ENCODE peak calls at places on chromosomes 13 and 19, in four cellular contexts. Q is A549, W is kidney, O is HCT116. X is an unnamed sample. For H3K4me1, the result is how much of the 10 kb centered on the place peaks cover.

GRCh38 chr19:18610245-18610555 is 2.5 kb upstream of the TMEM59L start:
- DNase-seq in W (no peak), O (no peak), Q (no peak), X (no peak)

GRCh38 chr19:15456871-15457700 is 7.3 kb downstream of the RASAL3 start:
- DNase-seq in O (peak), W (no peak), Q (peak), X (no peak)

GRCh38 chr13:30829145-30829544 is 76.9 kb upstream of the MEDAG start:
- DNase-seq in O (peak), Q (peak), W (no peak), X (no peak)

GRCh38 chr13:40505196-40505595 is 161.2 kb downstream of the FOXO1 start:
- DNase-seq in Q (no peak), W (no peak), O (no peak), X (no peak)

GRCh38 chr13:35789335-35790166 is 313.1 kb upstream of the MAB21L1 start:
- DNase-seq in O (peak), Q (peak), W (no peak), X (peak)

GRCh38 chr13:90055121-90055520 is 1292.4 kb upstream of the MIR17HG start:
- DNase-seq in O (peak), Q (no peak), W (no peak), X (no peak)

GRCh38 chr19:5154799-5155426 is 185.7 kb downstream of the PTPRS start:
- DNase-seq in Q (no peak), O (no peak), W (no peak), X (no peak)

GRCh38 chr19:7242601-7243258 is 51.5 kb downstream of the INSR start:
- DNase-seq in Q (no peak), O (no peak), W (no peak), X (no peak)

GRCh38 chr13:49840266-49840665 is 47.8 kb upstream of the KPNA3 start:
- DNase-seq in W (no peak), O (no peak), Q (no peak), X (no peak)

GRCh38 chr13:103663996-103664395 is 597.8 kb upstream of the SLC10A2 start:
- DNase-seq in O (no peak), W (no peak), Q (no peak), X (no peak)

GRCh38 chr19:45800009-45800553 is 7.4 kb upstream of the DMWD start:
- DNase-seq in W (peak), O (no peak), Q (peak), X (no peak)

GRCh38 chr19:3132971-3133792 is 2.7 kb upstream of the GNA15 start:
- DNase-seq in W (peak), Q (no peak), O (no peak), X (no peak)

GRCh38 chr13:21974741-21975140 is 303.9 kb downstream of the FGF9 start:
- DNase-seq in Q (no peak), W (no peak), O (no peak), X (no peak)

GRCh38 chr13:110130431-110130830 is 176.5 kb downstream of the COL4A1 start:
- DNase-seq in O (no peak), Q (no peak), W (no peak), X (no peak)

GRCh38 chr19:55549500-55550320 is 4.4 kb upstream of the SBK3 start:
- DNase-seq in W (no peak), O (peak), Q (peak), X (peak)

GRCh38 chr13:28349901-28350654 is 144.8 kb downstream of the FLT1 start:
- DNase-seq in O (no peak), W (no peak), Q (no peak), X (no peak)

GRCh38 chr19:41646589-41647204 is 19.8 kb upstream of the CEACAM4 start:
- DNase-seq in W (no peak), O (peak), Q (peak), X (peak)

GRCh38 chr13:42011601-42012401 is 36.6 kb upstream of the DGKH start:
- DNase-seq in W (no peak), Q (no peak), O (no peak), X (peak)

GRCh38 chr13:99370476-99371272 is 63.5 kb upstream of the GPR183 start:
- DNase-seq in W (peak), Q (no peak), O (no peak), X (no peak)

GRCh38 chr13:77535448-77535847 is at the start of gene SCEL:
- DNase-seq in Q (no peak), W (no peak), O (peak), X (peak)

GRCh38 chr19:24062222-24062621 is 24.8 kb upstream of the ZNF254 start:
- DNase-seq in O (no peak), Q (no peak), W (no peak), X (no peak)

GRCh38 chr13:96109125-96109524 is 19.2 kb downstream of the HS6ST3 start:
- DNase-seq in Q (no peak), O (no peak), W (no peak), X (no peak)

GRCh38 chr19:41263042-41263849 is 926 bp upstream of the HNRNPUL1 start:
- DNase-seq in W (peak), O (no peak), Q (peak), X (peak)

GRCh38 chr13:74246398-74246975 is 112.3 kb upstream of the KLF12 start:
- DNase-seq in Q (no peak), O (no peak), W (no peak), X (no peak)

GRCh38 chr13:102881819-102882686 is 36.2 kb downstream of the ERCC5 start:
- DNase-seq in O (no peak), W (no peak), Q (no peak), X (no peak)

GRCh38 chr13:72839831-72840426 is 58.0 kb downstream of the PIBF1 start:
- DNase-seq in O (peak), W (no peak), Q (peak), X (peak)

GRCh38 chr19:4709440-4710280 is 14.0 kb downstream of the DPP9 start:
- DNase-seq in W (no peak), Q (no peak), O (no peak), X (no peak)

GRCh38 chr13:94825507-94825906 is 113.2 kb upstream of the SOX21 start:
- DNase-seq in Q (no peak), O (no peak), W (peak), X (no peak)

GRCh38 chr13:98429977-98430785 is 146.7 kb downstream of the STK24 start:
- DNase-seq in O (no peak), Q (no peak), W (no peak), X (no peak)

GRCh38 chr19:38194061-38194701 is 29.8 kb downstream of the DPF1 start:
- DNase-seq in W (no peak), Q (peak), O (no peak), X (no peak)

GRCh38 chr19:43776285-43776684 is 4.5 kb downstream of the KCNN4 start:
- DNase-seq in Q (no peak), W (no peak), O (no peak), X (no peak)

GRCh38 chr19:11674067-11674492 is 64.7 kb downstream of the ZNF823 start:
- DNase-seq in O (no peak), Q (no peak), W (no peak), X (no peak)

GRCh38 chr13:43005460-43006236 is 13.6 kb upstream of the EPSTI1 start:
- DNase-seq in Q (no peak), O (no peak), W (no peak), X (no peak)

GRCh38 chr19:29936409-29936808 is 5.6 kb upstream of the URI1 start:
- DNase-seq in W (no peak), Q (no peak), O (no peak), X (no peak)

GRCh38 chr13:49308104-49308875 is 60.6 kb downstream of the CDADC1 start:
- DNase-seq in W (peak), Q (no peak), O (no peak), X (peak)

GRCh38 chr19:14113762-14114414 is 3.7 kb downstream of the PRKACA start:
- DNase-seq in O (peak), W (no peak), Q (peak), X (no peak)
- H3K4me3 ChIP-seq in O (peak), W (no peak), Q (no peak), X (no peak)

DNA sequence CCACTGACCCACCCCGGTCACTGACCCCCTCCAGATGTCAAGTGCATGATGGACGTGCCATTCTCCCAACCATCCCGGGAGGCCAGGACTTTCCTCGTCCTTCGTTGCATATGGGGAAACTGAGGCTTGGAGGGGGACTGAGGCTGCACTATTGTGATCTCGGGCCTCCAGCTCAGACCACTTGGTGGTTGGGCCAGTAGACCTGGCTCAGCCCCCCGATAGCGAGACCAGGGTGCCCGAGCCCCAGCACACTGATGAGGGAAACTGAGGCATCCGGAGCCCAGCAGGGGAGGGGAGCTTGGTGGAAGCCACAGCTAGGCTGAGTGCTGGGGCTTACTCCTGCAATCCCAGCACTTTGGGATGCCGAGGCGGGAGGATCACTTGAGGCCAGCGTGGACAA is 10.4 kb downstream of the EFNA2 start:
- DNase-seq in W (no peak), O (no peak), Q (no peak), X (no peak)
- TF ChIP-seq CTCF in W (no peak), O (no peak), Q (no peak), X (no peak)

DNA sequence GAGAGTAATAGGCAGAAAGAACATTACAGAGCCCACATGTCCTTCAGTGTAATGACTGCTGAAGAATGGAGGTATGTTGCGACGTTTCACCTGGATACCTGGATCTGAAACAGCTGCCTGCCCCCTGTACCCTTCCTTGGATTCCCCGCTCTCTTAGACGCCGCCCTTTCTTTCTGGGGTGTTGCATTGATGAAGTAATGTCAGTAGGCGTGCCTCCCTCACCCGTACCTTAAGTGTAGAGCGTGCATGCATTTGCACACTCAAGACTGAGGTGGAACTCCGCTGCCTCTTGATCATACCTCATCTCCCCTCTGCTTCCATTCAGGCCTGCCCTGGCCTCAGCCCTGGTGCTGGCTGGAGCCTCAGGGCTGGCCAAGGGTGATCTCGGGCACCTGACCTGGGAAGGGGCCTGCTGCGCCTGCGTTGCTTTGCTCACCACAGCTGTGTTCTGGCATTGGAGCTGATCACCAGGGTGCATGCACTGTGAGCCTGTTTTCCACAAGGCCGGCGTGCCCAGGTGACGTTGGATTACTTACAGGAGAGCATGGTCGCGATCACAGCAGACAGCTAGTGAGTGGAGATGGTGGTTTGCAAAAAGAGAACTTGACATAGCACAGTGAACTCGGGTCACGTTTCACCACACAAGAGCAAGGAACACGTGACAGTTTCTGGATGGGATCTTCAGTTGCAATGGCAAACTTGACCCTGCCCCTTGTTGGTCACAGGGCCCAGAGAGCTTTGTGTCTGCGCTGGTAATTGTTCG is 99.0 kb downstream of the ARHGEF7 start:
- DNase-seq in Q (no peak), O (no peak), W (peak), X (no peak)
- H3K4me1 ChIP-seq in Q (under half), O (under half), W (half or more), X (under half)

DNA sequence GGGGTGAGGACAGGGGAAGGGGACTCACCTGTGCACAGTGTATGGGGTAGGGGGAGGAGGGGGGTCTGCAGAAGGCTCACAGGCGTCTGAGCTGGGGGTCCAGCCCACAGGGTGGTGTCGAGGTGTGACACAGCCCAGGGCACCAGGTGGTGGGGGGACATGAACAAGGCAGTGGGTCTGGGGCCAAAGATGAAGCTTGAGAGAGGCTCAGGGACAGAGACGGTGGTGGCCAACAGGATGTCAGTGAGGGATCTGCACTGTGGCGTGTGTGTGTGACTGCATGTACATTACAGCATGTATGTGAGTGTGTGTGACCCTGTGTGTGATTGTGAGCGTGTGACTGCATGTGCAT is 1.7 kb downstream of the ADAMTS10 start:
- DNase-seq in W (no peak), Q (no peak), O (no peak), X (no peak)
- H3K4me3 ChIP-seq in W (peak), Q (peak), O (peak), X (no peak)

X was measured in Caco-2.